ENCODE peak calls at places on chromosomes 7 and 10, in six cellular contexts. W is AG09309, H is brain microvascular endothelial cell, G is psoas muscle, B is stomach, V is HFF-Myc. P is an unnamed sample.

GRCh38 chr10:34960983-34961382 is 129.2 kb downstream of the CUL2 start:
- DNase-seq in W (no peak), H (no peak), G (no peak), B (no peak), V (no peak), P (no peak)

GRCh38 chr10:133314911-133315310 is 6.2 kb downstream of the ZNF511 start:
- DNase-seq in W (no peak), H (no peak), G (no peak), B (no peak), V (no peak), P (no peak)

GRCh38 chr10:14736043-14736442 is 38.7 kb downstream of the FAM107B start:
- DNase-seq in W (no peak), H (no peak), G (no peak), B (no peak), V (no peak), P (no peak)

GRCh38 chr7:23184291-23184690 is 2.4 kb downstream of the NUP42 start:
- DNase-seq in W (no peak), H (no peak), G (no peak), B (no peak), V (no peak), P (no peak)

GRCh38 chr7:43112088-43112940 is at the start of gene HECW1:
- DNase-seq in W (no peak), H (no peak), G (no peak), B (no peak), V (no peak), P (peak; percentile 8)

GRCh38 chr10:5199398-5199797 is 2.8 kb downstream of the AKR1C4 start:
- DNase-seq in W (no peak), H (no peak), G (no peak), B (no peak), V (no peak), P (no peak)

GRCh38 chr7:129512192-129512591 is 9.9 kb downstream of the SMKR1 start:
- DNase-seq in W (no peak), H (no peak), G (no peak), B (no peak), V (no peak), P (no peak)

GRCh38 chr10:28984431-28984830 is 304.4 kb upstream of the LYZL1 start:
- DNase-seq in W (peak; percentile 72), H (peak; percentile 81), G (peak; percentile 89), B (peak; percentile 88), V (peak; percentile 48), P (peak; percentile 93)

GRCh38 chr7:114255404-114255841 is 159.2 kb upstream of the FOXP2 start:
- DNase-seq in W (no peak), H (no peak), G (no peak), B (no peak), V (no peak), P (no peak)

GRCh38 chr7:111855161-111855841 is 293.0 kb upstream of the IMMP2L start:
- DNase-seq in W (peak; percentile 46), H (peak; percentile 65), G (no peak), B (peak; percentile 27), V (peak; percentile 70), P (peak; percentile 49)

GRCh38 chr10:126042354-126042753 is 146.0 kb downstream of the FANK1 start:
- DNase-seq in W (no peak), H (no peak), G (no peak), B (no peak), V (no peak), P (no peak)

GRCh38 chr10:9103301-9103700 is 1048.8 kb downstream of the GATA3 start:
- DNase-seq in W (no peak), H (no peak), G (no peak), B (no peak), V (no peak), P (no peak)

GRCh38 chr10:3225589-3225988 is 53.0 kb upstream of the PITRM1 start:
- DNase-seq in W (peak; percentile 33), H (peak; percentile 86), G (no peak), B (no peak), V (no peak), P (peak; percentile 57)

GRCh38 chr7:130793855-130794618 is 60.0 kb upstream of the KLF14 start:
- DNase-seq in W (peak; percentile 2), H (peak; percentile 48), G (no peak), B (no peak), V (no peak), P (peak; percentile 37)

GRCh38 chr7:101957733-101958525 is 140.5 kb downstream of the CUX1 start:
- DNase-seq in W (no peak), H (no peak), G (no peak), B (no peak), V (no peak), P (no peak)

GRCh38 chr10:33945051-33945450 is 610.6 kb upstream of the NRP1 start:
- DNase-seq in W (no peak), H (no peak), G (no peak), B (no peak), V (no peak), P (no peak)

GRCh38 chr10:58647770-58648169 is 135.1 kb downstream of the BICC1 start:
- DNase-seq in W (no peak), H (no peak), G (no peak), B (no peak), V (no peak), P (no peak)

GRCh38 chr10:132549416-132549815 is 11.8 kb downstream of the INPP5A start:
- DNase-seq in W (no peak), H (no peak), G (no peak), B (peak; percentile 24), V (no peak), P (no peak)

DNA sequence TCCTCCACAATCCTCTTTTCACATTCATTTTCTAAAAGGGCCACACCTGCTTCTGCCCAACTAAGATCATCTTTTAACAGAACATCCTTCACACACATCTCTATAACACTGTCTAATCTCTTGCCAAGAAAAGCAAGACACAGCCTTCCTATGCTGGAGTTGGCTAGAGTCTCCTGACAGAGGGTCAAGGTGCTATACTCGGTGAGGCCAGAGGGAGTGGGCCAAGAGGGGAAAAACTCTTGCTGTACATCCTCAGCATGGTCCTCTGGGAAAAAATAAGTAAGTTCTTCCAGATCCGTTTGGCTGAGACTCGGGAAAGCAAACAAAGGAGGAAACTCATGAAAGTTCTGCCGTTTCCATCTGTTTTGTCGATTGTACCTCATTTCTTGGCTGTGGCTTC is 34.0 kb downstream of the VWDE start:
- DNase-seq in W (no peak), H (no peak), G (no peak), B (no peak), V (no peak), P (no peak)
- H3K4me3 ChIP-seq in W (no peak overlapping the region), H (no peak overlapping the region), G (no peak overlapping the region), B (no peak overlapping the region), V (no peak overlapping the region), P (no peak overlapping the region)

DNA sequence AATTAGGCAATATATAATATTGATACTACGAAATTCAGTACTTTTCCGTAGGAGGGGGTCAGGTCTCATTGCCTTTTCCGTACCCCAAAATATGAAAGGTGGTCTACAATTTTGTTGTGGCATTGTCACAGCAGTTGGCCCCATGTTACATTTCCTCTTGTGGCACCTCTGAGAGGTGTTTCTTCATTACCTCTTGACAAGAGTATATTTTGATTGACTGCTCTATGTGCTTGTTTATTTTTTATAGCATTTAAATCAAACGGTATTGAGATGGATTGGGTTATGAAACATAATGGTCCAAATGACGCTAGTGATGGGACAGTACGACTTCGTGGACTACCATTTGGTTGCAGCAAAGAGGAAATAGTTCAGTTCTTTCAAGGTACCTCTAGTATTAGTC is 4.2 kb upstream of the PBLD start:
- DNase-seq in W (no peak), H (no peak), G (no peak), B (no peak), V (no peak), P (no peak)
- H3K4me3 ChIP-seq in W (no peak overlapping the region), H (no peak overlapping the region), G (peak overlapping the region; percentile 93), B (peak overlapping the region; percentile 13), V (peak overlapping the region; percentile 4), P (no peak overlapping the region)

DNA sequence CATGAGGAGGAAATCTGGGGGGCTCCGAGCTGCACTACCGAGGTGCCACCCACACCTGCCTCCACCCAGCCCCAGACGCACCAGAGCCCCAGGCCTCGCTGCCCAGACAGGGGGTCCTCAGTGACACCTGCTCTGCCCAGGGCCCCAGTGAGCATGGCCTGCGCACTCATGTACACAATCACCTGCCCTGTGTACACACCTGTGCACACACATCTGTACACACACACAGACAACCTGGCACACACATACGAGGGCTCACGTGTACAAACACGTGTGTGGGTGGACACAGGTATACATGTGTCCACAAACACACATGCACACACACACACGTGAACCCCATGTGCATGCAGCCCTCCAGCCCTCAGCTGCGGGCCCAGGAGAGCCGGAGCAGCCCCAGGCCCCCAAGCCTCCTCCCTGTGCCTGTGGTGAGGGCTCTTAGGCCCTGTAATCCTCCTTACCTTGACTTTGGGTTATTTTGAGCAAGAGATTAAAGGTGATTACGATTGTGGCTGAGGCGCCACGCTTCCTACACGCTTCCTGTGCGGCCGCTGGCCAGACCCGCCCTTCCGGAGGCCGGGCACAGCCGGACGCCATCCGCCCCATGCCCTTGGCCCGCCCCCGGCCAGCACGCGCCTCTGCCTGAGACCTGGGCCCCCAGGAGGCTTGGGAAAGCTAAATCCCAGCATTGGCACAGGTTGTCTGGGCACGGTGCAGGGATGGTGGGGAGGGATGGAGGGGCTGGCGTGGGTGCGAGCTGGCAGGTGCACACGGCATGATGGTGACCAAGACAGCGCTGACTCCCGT is 71.9 kb downstream of the ELFN1 start:
- DNase-seq in W (no peak), H (no peak), G (peak; percentile 34), B (no peak), V (no peak), P (no peak)
- H3K4me3 ChIP-seq in W (no peak overlapping the region), H (no peak overlapping the region), G (peak overlapping the region; percentile 18), B (peak overlapping the region; percentile 12), V (no peak overlapping the region), P (no peak overlapping the region)

GRCh38 chr10:7409732-7410168 is 1.1 kb downstream of the SFMBT2 start:
- DNase-seq in W (no peak), H (no peak), G (no peak), B (no peak), V (no peak), P (no peak)

GRCh38 chr10:7412482-7413251 is 1.8 kb upstream of the SFMBT2 start:
- DNase-seq in W (no peak), H (no peak), G (peak; percentile 62), B (no peak), V (no peak), P (no peak)

GRCh38 chr10:7410306-7410799 is 481 bp downstream of the SFMBT2 start:
- DNase-seq in W (no peak), H (no peak), G (peak; percentile 31), B (no peak), V (no peak), P (no peak)

GRCh38 chr10:7411671-7412481 is 1.0 kb upstream of the SFMBT2 start:
- DNase-seq in W (no peak), H (no peak), G (peak; percentile 25), B (no peak), V (no peak), P (no peak)

DNA sequence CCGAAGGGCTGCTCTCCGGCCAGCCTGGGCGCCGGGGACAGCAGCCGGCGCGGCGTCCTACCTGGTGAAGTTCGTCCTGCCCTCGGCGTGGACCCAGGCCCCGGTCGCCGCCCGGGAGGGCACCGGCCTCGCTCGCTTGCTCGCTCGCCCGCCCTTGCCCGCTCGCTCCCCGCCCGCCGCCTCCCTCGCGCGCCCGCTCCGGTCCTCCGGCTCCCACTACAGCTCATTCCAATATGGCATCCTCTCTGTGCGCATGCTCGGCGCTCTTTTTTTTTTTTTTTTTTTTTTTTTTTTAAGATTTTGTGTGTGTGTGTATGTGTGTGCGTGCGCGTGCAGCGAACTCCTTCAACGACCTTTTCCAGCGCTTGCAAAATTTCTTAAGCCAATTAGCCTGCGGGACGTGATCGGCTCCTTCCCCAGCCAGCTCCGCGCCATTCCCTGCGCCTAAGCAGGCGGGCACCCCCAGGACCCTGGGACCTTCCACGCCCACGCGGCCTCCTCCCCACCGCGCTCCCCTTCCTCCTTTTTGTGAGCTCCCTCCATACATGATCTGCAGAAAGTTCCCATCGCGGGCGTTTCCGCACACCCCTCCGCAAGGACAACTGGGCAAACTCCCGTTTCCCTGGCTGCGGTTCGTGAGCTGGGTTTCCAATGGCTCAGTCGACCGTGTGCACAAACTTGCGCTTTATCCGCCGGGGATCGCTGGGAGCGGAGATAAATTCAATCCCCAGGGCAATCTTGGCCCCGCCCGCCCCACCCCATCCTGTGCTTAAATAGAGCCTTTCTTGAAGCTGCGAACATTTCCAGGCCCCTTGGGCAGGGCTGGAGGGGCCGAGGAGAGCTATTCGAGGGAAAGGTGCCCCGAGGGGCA is at the start of gene SFMBT2:
- DNase-seq in W (peak; percentile 3), H (peak; percentile 9), G (peak; percentile 64), B (peak; percentile 51), V (peak; percentile 10), P (peak; percentile 53)
- H3K4me3 ChIP-seq in W (peak within 1 kb of the TSS; percentile 46), H (peak within 1 kb of the TSS; percentile 56), G (peak within 1 kb of the TSS; percentile 77), B (peak within 1 kb of the TSS; percentile 84), V (peak within 1 kb of the TSS; percentile 44), P (peak within 1 kb of the TSS; percentile 39)

P was measured in MG63.